ENCODE peak calls at places on chromosomes 6 and 20, in ten cellular contexts. H is HCT116; K is GM04503; Z is H9; L is kidney glomerular epithelial cell; U is T-helper 17 cell; G is stimulated activated naive CD8-positive, alpha-beta T cell treated with anti-CD3 and anti-CD28 coated beads, Interleukin-15, Interleukin-2, amounts not matched to agents 100 U/mL and 50 U/mL, for 24 hours; Q is kidney tubule cell; O is SHP77; W is stimulated activated naive CD4-positive, alpha-beta T cell. M is an unnamed sample.
A peak's percentile ranks its signal among the peaks of the same experiment; 100 is the strongest.

GRCh38 chr20:44428174-44429016 is 47.3 kb upstream of the TTPAL start:
- DNase-seq in H (no peak), K (no peak), Z (no peak), L (no peak), U (no peak), G (no peak), Q (no peak), O (no peak), W (no peak), M (no peak)

GRCh38 chr20:59646487-59646886 is 42.1 kb downstream of the PHACTR3 start:
- DNase-seq in H (no peak), K (no peak), Z (no peak), L (no peak), U (no peak), G (no peak), Q (no peak), O (no peak), W (no peak), M (no peak)

GRCh38 chr6:34527751-34528670 is 28.1 kb downstream of the SPDEF start:
- DNase-seq in H (no peak), K (no peak), Z (no peak), L (no peak), U (no peak), G (no peak), Q (no peak), O (no peak), W (no peak), M (no peak)

GRCh38 chr6:66930559-66931290 is 1223.7 kb upstream of the EYS start:
- DNase-seq in H (no peak), K (no peak), Z (no peak), L (no peak), U (no peak), G (no peak), Q (no peak), O (no peak), W (no peak), M (peak; percentile 63)

GRCh38 chr20:25148181-25148981 is 47.1 kb upstream of the ENTPD6 start:
- DNase-seq in H (no peak), K (no peak), Z (peak; percentile 56), L (no peak), U (peak; percentile 43), G (peak; percentile 64), Q (peak; percentile 33), O (no peak), W (peak; percentile 71), M (peak; percentile 40)

GRCh38 chr6:32148722-32149576 is 2.8 kb downstream of the PRRT1 start:
- DNase-seq in H (no peak), K (no peak), Z (peak; percentile 91), L (no peak), U (peak; percentile 47), G (peak; percentile 80), Q (peak; percentile 26), O (no peak), W (peak; percentile 53), M (peak; percentile 24)

GRCh38 chr6:32964776-32965175 is 3.6 kb upstream of the BRD2 start:
- DNase-seq in H (no peak), K (no peak), Z (no peak), L (no peak), U (no peak), G (no peak), Q (no peak), O (no peak), W (no peak), M (no peak)

GRCh38 chr6:118708055-118708454 is 56.7 kb upstream of the CEP85L start:
- DNase-seq in H (no peak), K (no peak), Z (no peak), L (peak; percentile 31), U (no peak), G (no peak), Q (peak; percentile 55), O (no peak), W (no peak), M (peak; percentile 22)

GRCh38 chr6:86010915-86011786 is 368.5 kb upstream of the SYNCRIP start:
- DNase-seq in H (no peak), K (no peak), Z (no peak), L (no peak), U (no peak), G (no peak), Q (no peak), O (no peak), W (no peak), M (no peak)

GRCh38 chr6:45663181-45664180 is 285.7 kb upstream of the SUPT3H start:
- DNase-seq in H (no peak), K (no peak), Z (peak; percentile 66), L (no peak), U (peak; percentile 24), G (peak; percentile 62), Q (peak; percentile 40), O (no peak), W (peak; percentile 15), M (peak; percentile 51)

GRCh38 chr6:62446647-62447316 is 160.8 kb upstream of the KHDRBS2 start:
- DNase-seq in H (no peak), K (no peak), Z (no peak), L (no peak), U (no peak), G (no peak), Q (no peak), O (no peak), W (no peak), M (no peak)

GRCh38 chr6:5468586-5468985 is 207.3 kb downstream of the FARS2 start:
- DNase-seq in H (no peak), K (no peak), Z (no peak), L (peak; percentile 4), U (no peak), G (no peak), Q (no peak), O (no peak), W (no peak), M (no peak)